ENCODE peak calls at places on chromosomes 11 and 22, in six cellular contexts. One of them, this sample, is unnamed.

GRCh38 chr11:90318651-90319050 is 95.8 kb upstream of the CHORDC1 start:
- DNase-seq in ACHN: no peak
- DNase-seq in AG09309: no peak
- DNase-seq in G401: no peak
- DNase-seq in AG04450: no peak
- DNase-seq in left lung: no peak
- DNase-seq in this sample: no peak

GRCh38 chr11:74650498-74650897 is 58.1 kb downstream of the POLD3 start:
- DNase-seq in ACHN: no peak
- DNase-seq in AG09309: no peak
- DNase-seq in G401: no peak
- DNase-seq in AG04450: peak; percentile 100
- DNase-seq in left lung: no peak
- DNase-seq in this sample: no peak

GRCh38 chr11:19378814-19379213 is 138.1 kb upstream of the E2F8 start:
- DNase-seq in ACHN: no peak
- DNase-seq in AG09309: no peak
- DNase-seq in G401: no peak
- DNase-seq in AG04450: no peak
- DNase-seq in left lung: no peak
- DNase-seq in this sample: no peak

GRCh38 chr22:28015676-28016601 is 96.9 kb upstream of the PITPNB start:
- DNase-seq in ACHN: no peak
- DNase-seq in AG09309: no peak
- DNase-seq in G401: peak; percentile 72
- DNase-seq in AG04450: no peak
- DNase-seq in left lung: no peak
- DNase-seq in this sample: no peak

GRCh38 chr11:86245369-86246292 is 1.1 kb downstream of the EED start:
- DNase-seq in ACHN: peak; percentile 22
- DNase-seq in AG09309: no peak
- DNase-seq in G401: peak; percentile 5
- DNase-seq in AG04450: no peak
- DNase-seq in left lung: no peak
- DNase-seq in this sample: no peak

GRCh38 chr22:34812631-34813030 is 253.3 kb upstream of the ISX start:
- DNase-seq in ACHN: peak; percentile 79
- DNase-seq in AG09309: no peak
- DNase-seq in G401: no peak
- DNase-seq in AG04450: no peak
- DNase-seq in left lung: no peak
- DNase-seq in this sample: no peak

GRCh38 chr11:13207665-13208594 is 69.7 kb upstream of the BMAL1 start:
- DNase-seq in ACHN: peak; percentile 51
- DNase-seq in AG09309: peak; percentile 73
- DNase-seq in G401: no peak
- DNase-seq in AG04450: peak; percentile 30
- DNase-seq in left lung: peak; percentile 54
- DNase-seq in this sample: no peak

GRCh38 chr11:20353829-20354434 is 9.6 kb upstream of the HTATIP2 start:
- DNase-seq in ACHN: peak; percentile 44
- DNase-seq in AG09309: no peak
- DNase-seq in G401: peak; percentile 47
- DNase-seq in AG04450: no peak
- DNase-seq in left lung: no peak
- DNase-seq in this sample: no peak

GRCh38 chr11:130166457-130166784 is 6.8 kb downstream of the ST14 start:
- DNase-seq in ACHN: peak; percentile 96
- DNase-seq in AG09309: peak; percentile 80
- DNase-seq in G401: no peak
- DNase-seq in AG04450: peak; percentile 86
- DNase-seq in left lung: no peak
- DNase-seq in this sample: no peak